ENCODE peak calls at places on chromosome 16, in seven cellular contexts. One of them, this sample, is unnamed.

GRCh38 chr16:11273721-11274324 is 394 bp upstream of the PRM3 start:
- DNase-seq in GM10248: no peak
- DNase-seq in stomach: no peak
- DNase-seq in fibroblast of the aortic adventitia: no peak
- DNase-seq in adrenal gland: no peak
- DNase-seq in psoas muscle: no peak
- DNase-seq in neural crest cell: peak
- DNase-seq in this sample: no peak

GRCh38 chr16:10916534-10916933 is 25.7 kb downstream of the DEXI start:
- DNase-seq in GM10248: no peak
- DNase-seq in stomach: no peak
- DNase-seq in fibroblast of the aortic adventitia: no peak
- DNase-seq in adrenal gland: no peak
- DNase-seq in psoas muscle: no peak
- DNase-seq in neural crest cell: no peak
- DNase-seq in this sample: no peak

GRCh38 chr16:65336169-65336568 is 214.3 kb upstream of the CDH11 start:
- DNase-seq in GM10248: no peak
- DNase-seq in stomach: no peak
- DNase-seq in fibroblast of the aortic adventitia: peak
- DNase-seq in adrenal gland: no peak
- DNase-seq in psoas muscle: no peak
- DNase-seq in neural crest cell: no peak
- DNase-seq in this sample: no peak

GRCh38 chr16:4015275-4015990 is 100.8 kb downstream of the ADCY9 start:
- DNase-seq in GM10248: no peak
- DNase-seq in stomach: peak
- DNase-seq in fibroblast of the aortic adventitia: no peak
- DNase-seq in adrenal gland: no peak
- DNase-seq in psoas muscle: no peak
- DNase-seq in neural crest cell: no peak
- DNase-seq in this sample: no peak

GRCh38 chr16:29978564-29979270 is 5.0 kb downstream of the TAOK2 start:
- DNase-seq in GM10248: no peak
- DNase-seq in stomach: no peak
- DNase-seq in fibroblast of the aortic adventitia: no peak
- DNase-seq in adrenal gland: no peak
- DNase-seq in psoas muscle: no peak
- DNase-seq in neural crest cell: no peak
- DNase-seq in this sample: peak

GRCh38 chr16:84885024-84885910 is 65.5 kb downstream of the CRISPLD2 start:
- DNase-seq in GM10248: no peak
- DNase-seq in stomach: no peak
- DNase-seq in fibroblast of the aortic adventitia: peak
- DNase-seq in adrenal gland: no peak
- DNase-seq in psoas muscle: peak
- DNase-seq in neural crest cell: peak
- DNase-seq in this sample: no peak

GRCh38 chr16:86510465-86511261 is at the start of gene FOXF1:
- DNase-seq in GM10248: no peak
- DNase-seq in stomach: no peak
- DNase-seq in fibroblast of the aortic adventitia: peak
- DNase-seq in adrenal gland: no peak
- DNase-seq in psoas muscle: peak
- DNase-seq in neural crest cell: no peak
- DNase-seq in this sample: no peak

GRCh38 chr16:6177781-6178180 is 1080.2 kb upstream of the EEF2KMT start:
- DNase-seq in GM10248: no peak
- DNase-seq in stomach: no peak
- DNase-seq in fibroblast of the aortic adventitia: no peak
- DNase-seq in adrenal gland: no peak
- DNase-seq in psoas muscle: no peak
- DNase-seq in neural crest cell: no peak
- DNase-seq in this sample: no peak

GRCh38 chr16:89093602-89094251 is at the start of gene ACSF3:
- DNase-seq in GM10248: peak
- DNase-seq in stomach: peak
- DNase-seq in fibroblast of the aortic adventitia: peak
- DNase-seq in adrenal gland: peak
- DNase-seq in psoas muscle: peak
- DNase-seq in neural crest cell: peak
- DNase-seq in this sample: peak

GRCh38 chr16:27382187-27382855 is 19.7 kb upstream of the IL21R start:
- DNase-seq in GM10248: no peak
- DNase-seq in stomach: peak
- DNase-seq in fibroblast of the aortic adventitia: no peak
- DNase-seq in adrenal gland: no peak
- DNase-seq in psoas muscle: no peak
- DNase-seq in neural crest cell: no peak
- DNase-seq in this sample: no peak

GRCh38 chr16:2173916-2174315 is 18.3 kb downstream of the TRAF7 start:
- DNase-seq in GM10248: no peak
- DNase-seq in stomach: no peak
- DNase-seq in fibroblast of the aortic adventitia: no peak
- DNase-seq in adrenal gland: no peak
- DNase-seq in psoas muscle: no peak
- DNase-seq in neural crest cell: no peak
- DNase-seq in this sample: no peak
- TF ChIP-seq CTCF in GM10248: no peak
- TF ChIP-seq CTCF in stomach: no peak
- TF ChIP-seq CTCF in fibroblast of the aortic adventitia: no peak
- TF ChIP-seq CTCF in adrenal gland: no peak
- TF ChIP-seq CTCF in psoas muscle: no peak
- TF ChIP-seq CTCF in neural crest cell: no peak
- TF ChIP-seq CTCF in this sample: no peak

GRCh38 chr16:55622930-55623561 is 32.7 kb upstream of the SLC6A2 start:
- DNase-seq in GM10248: no peak
- DNase-seq in stomach: no peak
- DNase-seq in fibroblast of the aortic adventitia: no peak
- DNase-seq in adrenal gland: peak
- DNase-seq in psoas muscle: no peak
- DNase-seq in neural crest cell: no peak
- DNase-seq in this sample: no peak
- TF ChIP-seq CTCF in GM10248: no peak
- TF ChIP-seq CTCF in stomach: no peak
- TF ChIP-seq CTCF in fibroblast of the aortic adventitia: no peak
- TF ChIP-seq CTCF in adrenal gland: no peak
- TF ChIP-seq CTCF in psoas muscle: no peak
- TF ChIP-seq CTCF in neural crest cell: peak
- TF ChIP-seq CTCF in this sample: peak

DNA sequence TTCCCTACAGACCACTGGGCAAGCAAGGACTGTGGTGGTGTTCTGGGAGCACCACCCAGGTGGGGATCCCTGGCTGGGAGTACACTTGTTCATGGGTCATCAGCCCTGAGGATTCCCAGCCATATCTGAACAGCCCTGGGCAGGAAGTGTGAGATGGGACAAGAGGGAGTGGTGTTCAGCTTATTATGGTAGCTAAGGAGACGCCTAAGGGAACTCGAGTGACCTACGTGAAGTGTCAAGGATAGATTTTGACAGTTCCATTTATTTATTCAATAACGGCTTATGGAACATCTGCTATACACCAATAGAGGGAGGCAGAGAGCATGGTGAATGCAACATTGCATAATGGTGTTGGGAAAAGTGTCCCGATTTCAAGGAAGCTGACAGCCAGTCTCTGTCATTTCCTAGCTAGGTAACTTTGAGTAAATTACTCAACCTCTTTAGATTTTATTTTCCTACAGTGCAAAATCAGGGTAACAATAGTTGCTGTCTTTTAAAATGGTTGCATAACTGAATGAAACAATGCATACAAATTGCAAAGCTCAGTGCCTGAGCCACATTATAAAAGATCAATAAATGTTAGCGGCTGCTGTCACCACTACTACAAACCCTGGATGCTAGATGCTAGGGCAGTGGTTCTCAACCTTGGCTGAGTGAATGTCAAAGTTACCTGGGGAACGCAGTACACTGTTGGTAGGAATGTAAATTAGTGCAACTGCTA is 534.1 kb downstream of the GRIN2A start:
- DNase-seq in GM10248: peak
- DNase-seq in stomach: no peak
- DNase-seq in fibroblast of the aortic adventitia: peak
- DNase-seq in adrenal gland: no peak
- DNase-seq in psoas muscle: no peak
- DNase-seq in neural crest cell: peak
- DNase-seq in this sample: no peak
- TF ChIP-seq CTCF in GM10248: peak
- TF ChIP-seq CTCF in stomach: peak
- TF ChIP-seq CTCF in fibroblast of the aortic adventitia: peak
- TF ChIP-seq CTCF in adrenal gland: peak
- TF ChIP-seq CTCF in psoas muscle: peak
- TF ChIP-seq CTCF in neural crest cell: peak
- TF ChIP-seq CTCF in this sample: peak

GRCh38 chr16:68885321-68885720 is 42.0 kb downstream of the TANGO6 start:
- DNase-seq in GM10248: no peak
- DNase-seq in stomach: no peak
- DNase-seq in fibroblast of the aortic adventitia: no peak
- DNase-seq in adrenal gland: no peak
- DNase-seq in psoas muscle: no peak
- DNase-seq in neural crest cell: no peak
- DNase-seq in this sample: no peak
- TF ChIP-seq CTCF in GM10248: no peak
- TF ChIP-seq CTCF in stomach: no peak
- TF ChIP-seq CTCF in fibroblast of the aortic adventitia: no peak
- TF ChIP-seq CTCF in adrenal gland: no peak
- TF ChIP-seq CTCF in psoas muscle: no peak
- TF ChIP-seq CTCF in neural crest cell: no peak
- TF ChIP-seq CTCF in this sample: no peak

GRCh38 chr16:73057369-73058210 is 9.7 kb upstream of the ZFHX3 start:
- DNase-seq in GM10248: peak
- DNase-seq in stomach: no peak
- DNase-seq in fibroblast of the aortic adventitia: no peak
- DNase-seq in adrenal gland: peak
- DNase-seq in psoas muscle: peak
- DNase-seq in neural crest cell: no peak
- DNase-seq in this sample: peak
- TF ChIP-seq CTCF in GM10248: peak
- TF ChIP-seq CTCF in stomach: no peak
- TF ChIP-seq CTCF in fibroblast of the aortic adventitia: no peak
- TF ChIP-seq CTCF in adrenal gland: no peak
- TF ChIP-seq CTCF in psoas muscle: peak
- TF ChIP-seq CTCF in neural crest cell: peak
- TF ChIP-seq CTCF in this sample: peak

DNA sequence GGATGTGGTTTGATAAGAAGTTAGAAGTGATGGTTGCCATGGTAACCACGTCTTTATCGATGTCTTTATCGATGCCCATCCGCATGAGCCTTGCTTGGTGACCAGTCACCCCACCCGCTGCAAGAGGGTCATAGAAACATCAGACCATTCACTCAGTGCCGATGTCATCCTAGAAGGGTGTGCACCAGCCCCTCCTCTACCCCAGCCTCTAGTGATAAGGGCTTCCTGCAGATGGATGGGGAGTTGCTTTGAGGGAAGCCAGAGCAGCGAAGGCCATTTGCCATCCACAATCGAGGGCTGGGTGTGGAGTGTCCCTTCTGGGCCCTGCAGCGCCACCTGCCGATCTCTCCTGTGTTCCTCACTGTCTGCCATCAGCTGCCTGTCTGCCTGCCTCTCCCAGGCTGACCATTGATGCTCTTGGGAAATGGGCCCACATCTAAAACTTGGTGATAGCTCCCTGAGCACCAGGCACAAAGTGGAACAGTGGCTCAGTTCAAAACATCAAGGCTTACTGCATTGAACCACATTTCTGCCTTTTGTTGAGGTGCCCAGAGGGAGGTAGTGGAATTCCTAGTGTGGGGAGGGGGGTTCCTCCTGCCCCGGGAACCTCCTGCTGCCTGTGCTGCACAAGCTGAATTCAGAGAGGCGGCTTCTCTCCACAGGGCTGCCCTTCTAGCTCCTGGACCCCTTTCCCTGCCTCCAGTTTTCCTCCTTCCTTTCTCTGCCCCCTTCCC is 8.9 kb downstream of the CALB2 start:
- DNase-seq in GM10248: peak
- DNase-seq in stomach: peak
- DNase-seq in fibroblast of the aortic adventitia: peak
- DNase-seq in adrenal gland: peak
- DNase-seq in psoas muscle: peak
- DNase-seq in neural crest cell: peak
- DNase-seq in this sample: peak
- TF ChIP-seq CTCF in GM10248: peak
- TF ChIP-seq CTCF in stomach: no peak
- TF ChIP-seq CTCF in fibroblast of the aortic adventitia: peak
- TF ChIP-seq CTCF in adrenal gland: peak
- TF ChIP-seq CTCF in psoas muscle: no peak
- TF ChIP-seq CTCF in neural crest cell: peak
- TF ChIP-seq CTCF in this sample: peak

GRCh38 chr16:78395035-78395434 is 295.6 kb downstream of the WWOX start:
- DNase-seq in GM10248: no peak
- DNase-seq in stomach: no peak
- DNase-seq in fibroblast of the aortic adventitia: no peak
- DNase-seq in adrenal gland: no peak
- DNase-seq in psoas muscle: no peak
- DNase-seq in neural crest cell: no peak
- DNase-seq in this sample: no peak

GRCh38 chr16:78390828-78391227 is 291.4 kb downstream of the WWOX start:
- DNase-seq in GM10248: no peak
- DNase-seq in stomach: no peak
- DNase-seq in fibroblast of the aortic adventitia: no peak
- DNase-seq in adrenal gland: no peak
- DNase-seq in psoas muscle: no peak
- DNase-seq in neural crest cell: no peak
- DNase-seq in this sample: no peak

GRCh38 chr16:78396673-78397072 is 297.2 kb downstream of the WWOX start:
- DNase-seq in GM10248: no peak
- DNase-seq in stomach: no peak
- DNase-seq in fibroblast of the aortic adventitia: no peak
- DNase-seq in adrenal gland: no peak
- DNase-seq in psoas muscle: no peak
- DNase-seq in neural crest cell: no peak
- DNase-seq in this sample: no peak

GRCh38 chr16:78392585-78393195 is 293.2 kb downstream of the WWOX start:
- DNase-seq in GM10248: no peak
- DNase-seq in stomach: no peak
- DNase-seq in fibroblast of the aortic adventitia: no peak
- DNase-seq in adrenal gland: no peak
- DNase-seq in psoas muscle: no peak
- DNase-seq in neural crest cell: no peak
- DNase-seq in this sample: no peak

DNA sequence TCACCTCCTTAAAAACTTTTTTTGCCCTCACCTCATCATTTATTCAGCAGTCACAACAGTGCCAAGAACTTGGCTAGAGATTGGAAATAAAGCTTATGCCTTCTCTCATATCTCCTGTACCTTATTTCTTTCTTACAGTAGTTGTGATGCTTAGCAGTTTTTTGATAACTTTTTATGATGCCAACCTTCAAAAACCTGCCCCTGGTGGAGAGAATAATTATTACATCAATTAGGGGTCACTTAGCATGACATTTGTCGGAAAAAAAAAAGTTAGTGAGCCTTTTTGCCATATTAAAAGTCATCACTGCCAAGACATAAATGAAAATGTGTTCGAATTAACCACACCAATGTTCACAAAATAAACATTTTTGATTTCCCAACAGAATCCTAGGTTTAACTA is 296.6 kb downstream of the WWOX start:
- DNase-seq in GM10248: no peak
- DNase-seq in stomach: no peak
- DNase-seq in fibroblast of the aortic adventitia: no peak
- DNase-seq in adrenal gland: no peak
- DNase-seq in psoas muscle: no peak
- DNase-seq in neural crest cell: no peak
- DNase-seq in this sample: no peak
- TF ChIP-seq CTCF in GM10248: no peak
- TF ChIP-seq CTCF in stomach: no peak
- TF ChIP-seq CTCF in fibroblast of the aortic adventitia: peak
- TF ChIP-seq CTCF in adrenal gland: no peak
- TF ChIP-seq CTCF in psoas muscle: peak
- TF ChIP-seq CTCF in neural crest cell: peak
- TF ChIP-seq CTCF in this sample: peak

GRCh38 chr16:8182761-8183160 is 407.6 kb downstream of the TMEM114 start:
- DNase-seq in GM10248: no peak
- DNase-seq in stomach: no peak
- DNase-seq in fibroblast of the aortic adventitia: no peak
- DNase-seq in adrenal gland: no peak
- DNase-seq in psoas muscle: no peak
- DNase-seq in neural crest cell: no peak
- DNase-seq in this sample: no peak
- TF ChIP-seq CTCF in GM10248: no peak
- TF ChIP-seq CTCF in stomach: no peak
- TF ChIP-seq CTCF in fibroblast of the aortic adventitia: no peak
- TF ChIP-seq CTCF in adrenal gland: no peak
- TF ChIP-seq CTCF in psoas muscle: no peak
- TF ChIP-seq CTCF in neural crest cell: no peak
- TF ChIP-seq CTCF in this sample: no peak